ENCODE peak calls at places on chromosomes 6 and 20, in six cellular contexts. A is esophagus squamous epithelium, E is AG04450, P is fibroblast of mammary gland, Y is pancreas, C is GM12878. G is an unnamed sample.

GRCh38 chr6:39453956-39454524 is 131.5 kb upstream of the KCNK16 start:
- DNase-seq in A (no peak), E (no peak), P (peak; percentile 6), Y (no peak), C (no peak), G (no peak)

GRCh38 chr6:144725731-144726522 is 440.8 kb downstream of the UTRN start:
- DNase-seq in A (no peak), E (no peak), P (no peak), Y (peak; percentile 19), C (no peak), G (no peak)

GRCh38 chr20:53080969-53081871 is 109.1 kb downstream of the TSHZ2 start:
- DNase-seq in A (no peak), E (no peak), P (peak; percentile 40), Y (peak; percentile 60), C (no peak), G (no peak)

GRCh38 chr6:52399511-52400315 is 20.4 kb upstream of the EFHC1 start:
- DNase-seq in A (no peak), E (no peak), P (peak; percentile 75), Y (peak; percentile 42), C (no peak), G (peak; percentile 40)

GRCh38 chr6:19964115-19964514 is 126.9 kb downstream of the ID4 start:
- DNase-seq in A (no peak), E (no peak), P (no peak), Y (no peak), C (no peak), G (no peak)

GRCh38 chr6:101537917-101538316 is 144.4 kb downstream of the GRIK2 start:
- DNase-seq in A (no peak), E (no peak), P (no peak), Y (no peak), C (no peak), G (no peak)

GRCh38 chr6:151763303-151763702 is 44.2 kb upstream of the ESR1 start:
- DNase-seq in A (no peak), E (no peak), P (peak; percentile 69), Y (no peak), C (no peak), G (no peak)

GRCh38 chr20:24978493-24978892 is 14.1 kb downstream of the APMAP start:
- DNase-seq in A (no peak), E (no peak), P (no peak), Y (no peak), C (no peak), G (no peak)

GRCh38 chr6:136984578-136984977 is 60.2 kb downstream of the IL20RA start:
- DNase-seq in A (no peak), E (no peak), P (no peak), Y (no peak), C (no peak), G (no peak)

GRCh38 chr6:145319605-145320004 is 415.7 kb downstream of the EPM2A start:
- DNase-seq in A (no peak), E (no peak), P (no peak), Y (no peak), C (no peak), G (no peak)

GRCh38 chr20:48841861-48842529 is 14.2 kb upstream of the PREX1 start:
- DNase-seq in A (no peak), E (peak; percentile 24), P (peak; percentile 87), Y (no peak), C (no peak), G (no peak)

GRCh38 chr6:157410088-157410487 is 29.1 kb downstream of the ZDHHC14 start:
- DNase-seq in A (no peak), E (no peak), P (no peak), Y (no peak), C (no peak), G (no peak)

GRCh38 chr20:24891546-24892393 is 57.3 kb upstream of the CST7 start:
- DNase-seq in A (no peak), E (no peak), P (no peak), Y (no peak), C (no peak), G (no peak)

GRCh38 chr6:136920858-136921520 is 1.1 kb upstream of the SLC35D3 start:
- DNase-seq in A (no peak), E (no peak), P (peak; percentile 16), Y (peak; percentile 25), C (no peak), G (peak; percentile 10)

GRCh38 chr20:17612287-17612974 is 42.6 kb downstream of the DSTN start:
- DNase-seq in A (no peak), E (no peak), P (peak; percentile 54), Y (peak; percentile 49), C (no peak), G (no peak)

GRCh38 chr6:29557320-29557719 is 2.2 kb downstream of the UBD start:
- DNase-seq in A (no peak), E (no peak), P (no peak), Y (no peak), C (no peak), G (no peak)

GRCh38 chr6:29552512-29553051 is 7.0 kb downstream of the UBD start:
- DNase-seq in A (no peak), E (peak; percentile 29), P (peak; percentile 77), Y (no peak), C (peak; percentile 56), G (no peak)

GRCh38 chr6:29558439-29559079 is 973 bp downstream of the UBD start:
- DNase-seq in A (no peak), E (no peak), P (no peak), Y (no peak), C (no peak), G (no peak)

GRCh38 chr6:29554764-29555163 is 4.8 kb downstream of the UBD start:
- DNase-seq in A (no peak), E (no peak), P (no peak), Y (no peak), C (no peak), G (no peak)

DNA sequence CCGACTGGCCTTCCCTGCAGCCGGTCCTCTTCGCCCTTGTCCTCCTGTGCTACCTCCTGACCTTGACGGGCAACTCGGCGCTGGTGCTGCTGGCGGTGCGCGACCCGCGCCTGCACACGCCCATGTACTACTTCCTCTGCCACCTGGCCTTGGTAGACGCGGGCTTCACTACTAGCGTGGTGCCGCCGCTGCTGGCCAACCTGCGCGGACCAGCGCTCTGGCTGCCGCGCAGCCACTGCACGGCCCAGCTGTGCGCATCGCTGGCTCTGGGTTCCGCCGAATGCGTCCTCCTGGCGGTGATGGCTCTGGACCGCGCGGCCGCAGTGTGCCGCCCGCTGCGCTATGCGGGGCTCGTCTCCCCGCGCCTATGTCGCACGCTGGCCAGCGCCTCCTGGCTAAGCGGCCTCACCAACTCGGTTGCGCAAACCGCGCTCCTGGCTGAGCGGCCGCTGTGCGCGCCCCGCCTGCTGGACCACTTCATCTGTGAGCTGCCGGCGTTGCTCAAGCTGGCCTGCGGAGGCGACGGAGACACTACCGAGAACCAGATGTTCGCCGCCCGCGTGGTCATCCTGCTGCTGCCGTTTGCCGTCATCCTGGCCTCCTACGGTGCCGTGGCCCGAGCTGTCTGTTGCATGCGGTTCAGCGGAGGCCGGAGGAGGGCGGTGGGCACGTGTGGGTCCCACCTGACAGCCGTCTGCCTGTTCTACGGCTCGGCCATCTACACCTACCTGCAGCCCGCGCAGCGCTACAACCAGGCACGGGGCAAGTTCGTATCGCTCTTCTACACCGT is 6.1 kb downstream of the UBD start:
- DNase-seq in A (no peak), E (no peak), P (peak; percentile 80), Y (peak; percentile 34), C (no peak), G (peak; percentile 71)
- TF ChIP-seq CTCF in A (no peak), E (no peak), P (no peak), Y (no peak), C (no peak), G (no peak)

DNA sequence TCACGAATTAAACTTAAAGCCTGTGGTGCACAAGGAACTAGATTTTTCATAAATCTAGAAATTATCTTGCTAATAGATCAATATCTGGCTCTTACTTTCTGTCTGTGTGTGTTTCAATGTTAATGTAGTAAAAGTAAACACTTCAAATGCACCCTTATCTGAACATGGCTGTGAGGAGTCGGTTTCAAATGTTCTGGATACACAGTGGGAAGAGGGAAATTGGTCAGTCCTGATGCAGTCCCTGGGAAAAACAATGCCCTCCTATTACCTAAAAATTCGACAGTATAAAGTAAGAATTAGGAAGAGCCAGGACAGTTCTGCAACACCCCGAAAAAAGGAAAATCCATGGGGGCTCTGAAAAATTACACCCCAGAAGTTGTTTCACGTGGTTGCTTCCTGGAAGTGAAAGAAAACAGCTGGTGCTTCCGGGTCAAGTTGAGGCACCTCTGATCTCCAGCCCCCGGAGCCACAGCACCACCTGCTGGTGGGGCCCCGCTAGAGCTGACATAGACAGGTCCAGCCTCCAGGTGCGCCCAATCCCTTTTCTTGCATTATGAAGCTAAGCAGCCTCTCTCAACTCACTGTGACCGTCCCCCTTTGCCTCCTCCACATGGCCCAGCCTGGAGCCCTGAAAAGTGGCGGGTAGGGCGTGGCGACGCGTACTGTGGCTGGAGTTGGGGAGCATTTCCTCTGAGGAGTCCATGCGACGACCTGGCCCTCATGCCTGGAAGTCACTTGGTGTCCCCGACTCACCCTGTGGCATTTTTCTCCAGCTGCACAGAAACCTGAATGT is 8.3 kb downstream of the SEMG2 start:
- DNase-seq in A (no peak), E (no peak), P (peak; percentile 7), Y (peak; percentile 55), C (no peak), G (peak; percentile 17)
- TF ChIP-seq CTCF in A (peak; percentile 38), E (peak; percentile 38), P (peak; percentile 56), Y (peak; percentile 38), C (peak; percentile 59), G (peak; percentile 54)

GRCh38 chr20:63312690-63313348 is 19.8 kb downstream of the COL20A1 start:
- DNase-seq in A (no peak), E (peak; percentile 33), P (no peak), Y (no peak), C (no peak), G (no peak)
- TF ChIP-seq CTCF in A (no peak), E (no peak), P (no peak), Y (no peak), C (no peak), G (no peak)

GRCh38 chr20:46689754-46690085 is 476 bp upstream of the TP53RK start:
- DNase-seq in A (no peak), E (no peak), P (no peak), Y (no peak), C (no peak), G (no peak)

GRCh38 chr20:46683939-46684750 is 5.1 kb downstream of the TP53RK start:
- DNase-seq in A (no peak), E (peak; percentile 44), P (peak; percentile 89), Y (peak; percentile 71), C (no peak), G (peak; percentile 19)

GRCh38 chr20:46690219-46691111 is 1.2 kb upstream of the TP53RK start:
- DNase-seq in A (no peak), E (no peak), P (peak; percentile 42), Y (no peak), C (no peak), G (no peak)

GRCh38 chr20:46688151-46689081 is 828 bp downstream of the TP53RK start:
- DNase-seq in A (no peak), E (no peak), P (peak; percentile 46), Y (no peak), C (no peak), G (no peak)

DNA sequence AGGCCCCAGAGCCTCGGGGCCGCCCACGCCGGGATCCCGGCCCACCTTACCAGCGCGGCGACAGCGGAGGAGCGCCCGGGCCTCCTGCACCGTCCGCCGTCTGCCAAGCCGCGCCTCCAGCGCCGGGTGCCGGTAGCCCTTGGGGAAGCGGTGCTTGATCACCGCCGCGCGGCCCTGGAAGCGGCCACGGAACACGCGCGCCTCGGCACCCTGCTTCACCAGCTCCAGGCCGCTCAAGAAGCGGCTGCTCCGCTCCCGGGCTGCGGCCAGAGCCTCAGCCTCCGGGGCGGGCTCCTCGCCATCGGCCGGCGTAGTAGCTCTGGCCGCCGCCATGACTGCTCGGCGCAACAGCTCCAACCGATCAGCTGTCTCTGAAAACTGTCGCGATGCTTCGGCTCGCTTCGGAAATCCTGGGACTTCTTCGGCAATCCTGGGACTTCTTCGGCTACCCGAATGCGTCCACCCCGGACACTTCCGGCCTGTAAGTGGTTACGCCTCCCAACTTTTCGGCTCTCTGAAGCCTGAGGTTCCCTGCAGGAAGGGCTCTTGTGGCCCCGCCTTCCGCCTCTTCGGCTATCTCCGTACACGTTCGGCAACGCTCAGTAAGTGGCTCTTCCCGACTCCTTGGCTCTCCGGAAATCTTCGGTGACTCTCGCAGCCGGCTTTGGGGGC is at the start of gene TP53RK:
- DNase-seq in A (peak; percentile 83), E (peak; percentile 100), P (peak; percentile 100), Y (peak; percentile 97), C (peak; percentile 97), G (peak; percentile 95)
- TF ChIP-seq CTCF in A (peak; percentile 22), E (peak; percentile 25), P (no peak), Y (no peak), C (peak; percentile 26), G (peak; percentile 38)

G was measured in endothelial cell.